ENCODE peak calls at places on chromosomes 7 and 10, in four cellular contexts. M, H, T and F are unnamed samples.

GRCh38 chr10:33749809-33750208 is 415.3 kb upstream of the NRP1 start:
- DNase-seq in M (no peak), H (no peak), T (no peak), F (no peak)

GRCh38 chr7:115271332-115272235 is 349.7 kb downstream of the MDFIC start:
- DNase-seq in M (no peak), H (peak), T (peak), F (peak)

GRCh38 chr7:80403686-80404241 is 108.1 kb downstream of the GNAT3 start:
- DNase-seq in M (no peak), H (peak), T (peak), F (no peak)

GRCh38 chr7:2537981-2538851 is 17.1 kb downstream of the BRAT1 start:
- DNase-seq in M (no peak), H (no peak), T (no peak), F (no peak)

GRCh38 chr10:26733750-26734568 is 36.5 kb downstream of the PDSS1 start:
- DNase-seq in M (no peak), H (no peak), T (no peak), F (no peak)

GRCh38 chr7:47400741-47401206 is 181.1 kb downstream of the TNS3 start:
- DNase-seq in M (no peak), H (no peak), T (no peak), F (no peak)

GRCh38 chr7:68250143-68250542 is 1253.5 kb downstream of the TYW1 start:
- DNase-seq in M (no peak), H (no peak), T (no peak), F (no peak)

GRCh38 chr7:1068656-1069055 is 19.3 kb upstream of the GPER1 start:
- DNase-seq in M (no peak), H (no peak), T (no peak), F (no peak)

GRCh38 chr10:70926215-70927000 is 38.0 kb upstream of the PCBD1 start:
- DNase-seq in M (no peak), H (no peak), T (no peak), F (no peak)

GRCh38 chr7:120677535-120677934 is 180.4 kb downstream of the TSPAN12 start:
- DNase-seq in M (no peak), H (no peak), T (no peak), F (no peak)

GRCh38 chr10:14583967-14584366 is 190.7 kb downstream of the FAM107B start:
- DNase-seq in M (no peak), H (no peak), T (no peak), F (no peak)

GRCh38 chr10:26567349-26567721 is 129.2 kb downstream of the APBB1IP start:
- DNase-seq in M (no peak), H (no peak), T (no peak), F (no peak)

GRCh38 chr7:34322841-34323240 is 335.2 kb upstream of the NPSR1 start:
- DNase-seq in M (peak), H (peak), T (no peak), F (no peak)

GRCh38 chr7:148987751-148988512 is 40.4 kb downstream of the PDIA4 start:
- DNase-seq in M (peak), H (peak), T (no peak), F (no peak)

GRCh38 chr7:37494940-37495339 is 46.3 kb upstream of the ELMO1 start:
- DNase-seq in M (no peak), H (no peak), T (no peak), F (peak)

GRCh38 chr10:7797582-7797981 is 9.6 kb downstream of the ATP5F1C start:
- DNase-seq in M (peak), H (peak), T (peak), F (peak)

GRCh38 chr10:110008518-110009339 is 945 bp downstream of the ADD3 start:
- DNase-seq in M (peak), H (peak), T (no peak), F (no peak)

GRCh38 chr10:126409821-126410220 is 21.5 kb upstream of the ADAM12 start:
- DNase-seq in M (no peak), H (no peak), T (no peak), F (no peak)

GRCh38 chr10:133259603-133259992 is 17.1 kb downstream of the ADAM8 start:
- DNase-seq in M (no peak), H (no peak), T (no peak), F (no peak)

GRCh38 chr7:12979181-12979580 is 291.7 kb downstream of the ARL4A start:
- DNase-seq in M (no peak), H (no peak), T (no peak), F (no peak)

GRCh38 chr10:26391701-26392695 is 46.1 kb upstream of the APBB1IP start:
- DNase-seq in M (no peak), H (no peak), T (no peak), F (no peak)

GRCh38 chr7:126702242-126703016 is 550.3 kb downstream of the GRM8 start:
- DNase-seq in M (no peak), H (no peak), T (peak), F (peak)

GRCh38 chr7:112550468-112551060 is 69.8 kb downstream of the LSMEM1 start:
- DNase-seq in M (peak), H (peak), T (peak), F (peak)

GRCh38 chr10:58065529-58065815 is 202.2 kb downstream of the IPMK start:
- DNase-seq in M (no peak), H (no peak), T (no peak), F (no peak)

GRCh38 chr7:15720849-15721471 is 34.5 kb upstream of the MEOX2 start:
- DNase-seq in M (peak), H (peak), T (peak), F (peak)

GRCh38 chr7:104045183-104045582 is 55.7 kb upstream of the RELN start:
- DNase-seq in M (no peak), H (peak), T (no peak), F (no peak)

GRCh38 chr10:112265745-112266144 is 17.5 kb upstream of the TECTB start:
- DNase-seq in M (no peak), H (no peak), T (no peak), F (no peak)

GRCh38 chr7:135704698-135705097 is 23.3 kb downstream of the SLC13A4 start:
- DNase-seq in M (no peak), H (no peak), T (no peak), F (no peak)

GRCh38 chr10:9188022-9188810 is 1133.7 kb downstream of the GATA3 start:
- DNase-seq in M (peak), H (peak), T (no peak), F (no peak)

GRCh38 chr10:76430330-76430729 is 998.9 kb downstream of the LRMDA start:
- DNase-seq in M (no peak), H (peak), T (peak), F (peak)

GRCh38 chr10:76428541-76429330 is 997.3 kb downstream of the LRMDA start:
- DNase-seq in M (peak), H (peak), T (peak), F (peak)

GRCh38 chr10:76432274-76433012 is 1001.0 kb downstream of the LRMDA start:
- DNase-seq in M (peak), H (peak), T (peak), F (peak)

GRCh38 chr10:76429642-76430041 is 998.2 kb downstream of the LRMDA start:
- DNase-seq in M (no peak), H (peak), T (no peak), F (no peak)

GRCh38 chr10:76429331-76429625 is 997.9 kb downstream of the LRMDA start:
- DNase-seq in M (no peak), H (peak), T (no peak), F (no peak)
- H2AFZ ChIP-seq in M (no peak), H (peak), T (no peak), F (no peak)

GRCh38 chr10:101224060-101224909 is 5.0 kb downstream of the LBX1 start:
- DNase-seq in M (no peak), H (no peak), T (no peak), F (no peak)
- H2AFZ ChIP-seq in M (no peak), H (no peak), T (no peak), F (no peak)

GRCh38 chr10:104472957-104473745 is 119.5 kb downstream of the CFAP58 start:
- DNase-seq in M (peak), H (peak), T (peak), F (no peak)
- H2AFZ ChIP-seq in M (no peak), H (no peak), T (no peak), F (no peak)

DNA sequence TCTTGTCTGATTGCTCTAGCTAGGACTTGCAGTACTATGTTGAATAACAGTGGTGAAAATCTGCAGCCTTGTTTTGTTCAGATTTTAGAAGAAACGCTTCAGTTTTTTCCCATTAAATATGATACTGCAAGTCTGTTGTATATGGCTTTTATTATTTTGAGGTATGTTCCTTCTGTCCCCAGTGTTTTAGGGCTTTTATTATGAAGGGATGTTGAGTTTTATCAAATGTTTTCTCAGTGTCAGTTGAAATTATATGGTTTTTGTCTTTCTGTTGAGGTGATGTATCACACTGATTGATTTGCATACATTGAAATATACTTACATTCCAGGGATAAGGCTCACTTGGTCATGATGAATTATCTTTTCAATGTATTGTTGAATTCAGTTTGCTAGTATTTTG is 60.5 kb upstream of the HELLS start:
- DNase-seq in M (no peak), H (no peak), T (no peak), F (no peak)
- H2AFZ ChIP-seq in M (no peak), H (no peak), T (no peak), F (no peak)

GRCh38 chr7:133044722-133045473 is 37.0 kb downstream of the CHCHD3 start:
- DNase-seq in M (no peak), H (no peak), T (no peak), F (no peak)
- H2AFZ ChIP-seq in M (no peak), H (no peak), T (no peak), F (no peak)

GRCh38 chr7:124276005-124276606 is 243.2 kb upstream of the TMEM229A start:
- DNase-seq in M (peak), H (no peak), T (no peak), F (peak)
- H2AFZ ChIP-seq in M (no peak), H (no peak), T (no peak), F (no peak)

GRCh38 chr10:43846968-43847367 is 198.3 kb upstream of the ZNF32 start:
- DNase-seq in M (no peak), H (no peak), T (no peak), F (no peak)

GRCh38 chr10:43843331-43844101 is 194.8 kb upstream of the ZNF32 start:
- DNase-seq in M (no peak), H (peak), T (peak), F (peak)

GRCh38 chr10:43845121-43845520 is 196.4 kb upstream of the ZNF32 start:
- DNase-seq in M (no peak), H (no peak), T (no peak), F (no peak)

GRCh38 chr10:43844236-43844635 is 195.6 kb upstream of the ZNF32 start:
- DNase-seq in M (no peak), H (peak), T (no peak), F (no peak)

GRCh38 chr10:43846187-43846680 is 197.6 kb upstream of the ZNF32 start:
- DNase-seq in M (no peak), H (peak), T (peak), F (peak)
- H2AFZ ChIP-seq in M (no peak), H (peak), T (no peak), F (no peak)

GRCh38 chr7:105782391-105783063 is 93.9 kb downstream of the ATXN7L1 start:
- DNase-seq in M (peak), H (peak), T (peak), F (peak)

GRCh38 chr7:105776068-105776790 is 100.2 kb downstream of the ATXN7L1 start:
- DNase-seq in M (peak), H (peak), T (peak), F (peak)

GRCh38 chr7:105778956-105779355 is 97.4 kb downstream of the ATXN7L1 start:
- DNase-seq in M (no peak), H (no peak), T (no peak), F (no peak)

GRCh38 chr7:105776986-105777910 is 99.2 kb downstream of the ATXN7L1 start:
- DNase-seq in M (peak), H (peak), T (peak), F (peak)

GRCh38 chr7:105779856-105780815 is 96.3 kb downstream of the ATXN7L1 start:
- DNase-seq in M (no peak), H (no peak), T (no peak), F (no peak)
- H2AFZ ChIP-seq in M (no peak), H (no peak), T (no peak), F (no peak)

GRCh38 chr10:46268076-46268881 is 18.5 kb upstream of the ANTXRL start:
- DNase-seq in M (no peak), H (no peak), T (no peak), F (no peak)
- H2AFZ ChIP-seq in M (no peak), H (no peak), T (no peak), F (no peak)